ENCODE peak calls at places on chromosome 12, in five cellular contexts. J is astrocyte of the spinal cord, S is lower leg skin, N is HFF-Myc, T is kidney epithelial cell. O is an unnamed sample.

GRCh38 chr12:563250-563781 is 99.9 kb downstream of the NINJ2 start:
- DNase-seq in J (peak), S (no peak), T (no peak), N (no peak), O (no peak)

GRCh38 chr12:3241621-3242020 is 164.4 kb downstream of the TSPAN9 start:
- DNase-seq in J (no peak), S (no peak), T (no peak), N (no peak), O (no peak)

GRCh38 chr12:121107681-121108080 is 25.0 kb upstream of the P2RX7 start:
- DNase-seq in T (no peak), S (no peak), N (no peak), J (no peak), O (no peak)

GRCh38 chr12:93921511-93921910 is 226.9 kb upstream of the PLXNC1 start:
- DNase-seq in J (no peak), S (no peak), N (no peak), T (no peak), O (no peak)

GRCh38 chr12:59388176-59388575 is 207.7 kb upstream of the SLC16A7 start:
- DNase-seq in J (no peak), T (no peak), N (no peak), S (no peak), O (no peak)

GRCh38 chr12:132665149-132665491 is 22.0 kb downstream of the POLE start:
- DNase-seq in N (no peak), T (no peak), S (no peak), J (no peak), O (no peak)

GRCh38 chr12:62631531-62632520 is 165.2 kb downstream of the MON2 start:
- DNase-seq in T (no peak), J (peak), S (peak), N (peak), O (no peak)

GRCh38 chr12:57845478-57846284 is 848 bp downstream of the CTDSP2 start:
- DNase-seq in N (no peak), T (no peak), J (peak), S (peak), O (no peak)

GRCh38 chr12:2673966-2674810 is 120.6 kb upstream of the FKBP4 start:
- DNase-seq in S (no peak), J (no peak), N (no peak), T (no peak), O (no peak)

GRCh38 chr12:100539209-100539608 is 34.3 kb upstream of the GAS2L3 start:
- DNase-seq in T (no peak), J (peak), N (no peak), S (no peak), O (no peak)

GRCh38 chr12:55874465-55874864 is 31.7 kb upstream of the MMP19 start:
- DNase-seq in T (no peak), S (no peak), J (no peak), N (no peak), O (no peak)

GRCh38 chr12:29710104-29710503 is 73.6 kb downstream of the TMTC1 start:
- DNase-seq in N (no peak), S (peak), J (peak), T (no peak), O (no peak)

GRCh38 chr12:84910549-84911241 is 1.9 kb downstream of the SLC6A15 start:
- DNase-seq in J (peak), N (no peak), T (no peak), S (no peak), O (no peak)

GRCh38 chr12:80205960-80206359 is 106.6 kb downstream of the OTOGL start:
- DNase-seq in N (no peak), S (no peak), T (no peak), J (no peak), O (no peak)

GRCh38 chr12:110073049-110073831 is 24.9 kb upstream of the C12orf76 start:
- DNase-seq in T (no peak), N (no peak), S (peak), J (no peak), O (no peak)

GRCh38 chr12:57806677-57807076 is 11.9 kb downstream of the AVIL start:
- DNase-seq in J (no peak), N (no peak), S (no peak), T (no peak), O (no peak)

GRCh38 chr12:14915736-14916135 is 22.6 kb downstream of the ERP27 start:
- DNase-seq in N (no peak), T (no peak), S (no peak), J (no peak), O (no peak)

GRCh38 chr12:76556373-76556772 is 3.2 kb downstream of the OSBPL8 start:
- DNase-seq in J (no peak), T (no peak), N (no peak), S (no peak), O (no peak)

GRCh38 chr12:18454330-18454729 is 193.0 kb downstream of the PIK3C2G start:
- DNase-seq in T (no peak), N (no peak), J (no peak), S (no peak), O (no peak)

GRCh38 chr12:114949081-114949480 is 265.1 kb upstream of the TBX3 start:
- DNase-seq in T (no peak), N (no peak), J (no peak), S (no peak), O (no peak)

GRCh38 chr12:87150969-87151662 is 878.1 kb downstream of the C12orf50 start:
- DNase-seq in N (no peak), S (no peak), T (no peak), J (no peak), O (no peak)

GRCh38 chr12:49298160-49298559 is 3.2 kb downstream of the PRPH start:
- DNase-seq in T (no peak), S (no peak), J (no peak), N (no peak), O (no peak)

GRCh38 chr12:1935242-1935641 is 16.8 kb upstream of the CACNA2D4 start:
- DNase-seq in T (no peak), N (no peak), S (no peak), J (no peak), O (no peak)

GRCh38 chr12:8045952-8046944 is 13.7 kb downstream of the FOXJ2 start:
- DNase-seq in N (peak), T (no peak), J (peak), S (peak), O (peak)

GRCh38 chr12:21566223-21566906 is 38.3 kb downstream of the GYS2 start:
- DNase-seq in J (no peak), T (peak), S (no peak), N (no peak), O (no peak)

GRCh38 chr12:26092706-26093105 is 32.1 kb downstream of the BHLHE41 start:
- DNase-seq in T (no peak), N (no peak), J (peak), S (no peak), O (no peak)

GRCh38 chr12:53791735-53792326 is 40.1 kb upstream of the CISTR start:
- DNase-seq in S (no peak), T (no peak), J (no peak), N (no peak), O (no peak)

GRCh38 chr12:8681129-8681902 is 16.5 kb upstream of the RIMKLB start:
- DNase-seq in J (peak), N (no peak), T (no peak), S (no peak), O (no peak)

GRCh38 chr12:61754214-61754613 is 506.0 kb upstream of the USP15 start:
- DNase-seq in J (no peak), N (no peak), T (no peak), S (no peak), O (no peak)

GRCh38 chr12:19997996-19998395 is 370.3 kb upstream of the PDE3A start:
- DNase-seq in T (no peak), J (no peak), N (no peak), S (no peak), O (no peak)

GRCh38 chr12:98743362-98743953 is 98.4 kb downstream of the APAF1 start:
- DNase-seq in N (no peak), T (no peak), J (no peak), S (no peak), O (no peak)

GRCh38 chr12:57258977-57259970 is 8.3 kb upstream of the STAC3 start:
- DNase-seq in S (no peak), N (no peak), T (no peak), J (no peak), O (no peak)

GRCh38 chr12:78865297-78865955 is 852 bp downstream of the SYT1 start:
- DNase-seq in T (no peak), N (no peak), S (no peak), J (no peak), O (no peak)

GRCh38 chr12:6201199-6201608 is 1.0 kb downstream of the CD9 start:
- DNase-seq in N (no peak), S (no peak), T (no peak), J (no peak), O (no peak)
- TF ChIP-seq CTCF in N (no peak), S (no peak), T (no peak), J (no peak), O (no peak)

DNA sequence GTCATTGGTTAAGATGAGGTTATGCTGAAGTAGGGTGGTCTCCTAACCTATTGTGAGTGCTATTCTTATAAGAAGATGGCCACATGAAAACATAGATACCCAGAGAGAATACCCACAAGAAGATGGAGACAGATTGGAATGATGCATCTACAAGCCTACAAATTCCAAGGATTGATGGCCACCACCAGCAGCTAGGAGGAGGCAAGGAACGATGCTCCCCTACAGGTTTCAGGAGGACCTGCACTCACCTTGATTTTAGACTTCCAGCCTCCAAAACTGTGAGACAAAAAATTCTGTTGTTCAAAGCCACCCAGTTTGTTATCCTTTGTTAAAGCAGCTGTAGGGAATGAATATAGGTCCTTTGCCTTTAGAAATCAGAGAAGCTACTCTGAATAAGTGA is 227.4 kb downstream of the NEDD1 start:
- DNase-seq in N (no peak), S (no peak), T (no peak), J (no peak), O (no peak)
- TF ChIP-seq CTCF in N (no peak), S (no peak), T (peak), J (no peak), O (no peak)

DNA sequence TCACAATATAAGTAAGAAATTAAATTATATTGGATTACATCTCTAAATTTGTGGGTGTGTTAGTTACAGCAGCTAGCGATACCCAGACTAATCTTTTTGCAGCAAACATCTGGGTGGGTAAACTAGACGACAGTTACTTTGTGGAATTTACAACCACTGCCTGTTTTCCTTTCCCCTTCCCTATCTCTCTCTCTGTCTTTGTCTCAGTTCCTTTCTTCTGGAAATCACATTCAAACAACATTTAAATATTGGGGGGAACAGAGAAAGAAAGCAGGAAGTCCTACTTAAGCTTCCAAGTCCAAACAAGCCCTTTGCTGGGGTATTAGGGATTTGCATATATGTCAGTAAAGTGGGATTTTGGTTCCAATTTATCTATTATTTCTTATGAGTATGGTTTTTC is 97.6 kb downstream of the WIF1 start:
- DNase-seq in T (no peak), J (no peak), N (no peak), S (no peak), O (no peak)
- TF ChIP-seq CTCF in T (no peak), J (no peak), N (no peak), S (no peak), O (no peak)

GRCh38 chr12:103840881-103841689 is at the start of gene NT5DC3:
- DNase-seq in S (peak), J (peak), T (no peak), N (peak), O (peak)
- TF ChIP-seq CTCF in S (no peak), J (no peak), T (no peak), N (no peak), O (no peak)

GRCh38 chr12:41368006-41368405 is 179.9 kb downstream of the PDZRN4 start:
- DNase-seq in T (no peak), N (no peak), S (no peak), J (no peak), O (no peak)
- TF ChIP-seq CTCF in T (peak), N (peak), S (no peak), J (peak), O (no peak)

GRCh38 chr12:68158427-68158826 is 1.1 kb downstream of the IFNG start:
- DNase-seq in J (no peak), T (no peak), S (no peak), N (peak), O (no peak)
- TF ChIP-seq CTCF in J (peak), T (peak), S (no peak), N (peak), O (no peak)

GRCh38 chr12:95755236-95755865 is 35.2 kb downstream of the NTN4 start:
- DNase-seq in T (no peak), N (no peak), J (no peak), S (no peak), O (no peak)
- TF ChIP-seq CTCF in T (no peak), N (no peak), J (no peak), S (no peak), O (no peak)

GRCh38 chr12:24360057-24360456 is 410.6 kb upstream of the SOX5 start:
- DNase-seq in T (no peak), S (no peak), N (no peak), J (no peak), O (no peak)
- TF ChIP-seq CTCF in T (no peak), S (no peak), N (no peak), J (no peak), O (no peak)

GRCh38 chr12:111362687-111363475 is 6.0 kb downstream of the PHETA1 start:
- DNase-seq in N (no peak), T (no peak), J (no peak), S (no peak), O (no peak)
- TF ChIP-seq CTCF in N (no peak), T (no peak), J (no peak), S (no peak), O (no peak)